ENCODE peak calls at places on chromosome 1, in four cellular contexts. T is adipocyte; I is cardiac fibroblast; J is stimulated activated CD4-positive, alpha-beta T cell treated with anti-CD3 and anti-CD28 coated beads, TNF-alpha, amount 100 ng/mL, for 4 hours. L is an unnamed sample.

GRCh38 chr1:82923957-82924356 is 1075.0 kb downstream of the TTLL7 start:
- DNase-seq in T (no peak), J (no peak), I (no peak), L (no peak)

GRCh38 chr1:235935506-235936224 is 69.0 kb upstream of the LYST start:
- DNase-seq in I (no peak), J (no peak), T (no peak), L (no peak)

GRCh38 chr1:169623132-169623926 is 6.6 kb downstream of the SELP start:
- DNase-seq in T (no peak), J (no peak), I (no peak), L (no peak)

GRCh38 chr1:76587213-76587612 is 280.1 kb upstream of the ST6GALNAC5 start:
- DNase-seq in T (no peak), I (no peak), J (no peak), L (no peak)

GRCh38 chr1:160567858-160568682 is 11.2 kb downstream of the CD84 start:
- DNase-seq in J (peak; percentile 61), I (no peak), T (no peak), L (no peak)

GRCh38 chr1:17233675-17234074 is 15.2 kb upstream of the PADI3 start:
- DNase-seq in I (peak; percentile 94), J (no peak), T (peak; percentile 92), L (peak; percentile 80)

GRCh38 chr1:233790662-233791371 is 113.7 kb upstream of the SLC35F3 start:
- DNase-seq in I (peak; percentile 66), J (peak; percentile 2), T (peak; percentile 83), L (peak; percentile 64)

GRCh38 chr1:179166663-179167417 is 62.6 kb downstream of the ABL2 start:
- DNase-seq in J (no peak), I (peak; percentile 34), T (peak; percentile 71), L (peak; percentile 48)

GRCh38 chr1:6998267-6998666 is 213.0 kb downstream of the CAMTA1 start:
- DNase-seq in J (no peak), T (no peak), I (no peak), L (no peak)